ENCODE peak calls at places on chromosomes 12 and 14, in five cellular contexts. One of them, this sample, is unnamed.

GRCh38 chr12:24743891-24744793 is 204.8 kb downstream of the BCAT1 start:
- DNase-seq in endothelial cell: no peak
- DNase-seq in activated CD8-positive, alpha-beta memory T cell treated with anti-CD3 and anti-CD28 coated beads for 4 hours: no peak
- DNase-seq in AG09319: no peak
- DNase-seq in T follicular helper cell: no peak
- DNase-seq in this sample: no peak

GRCh38 chr14:84826349-84826748 is 703.6 kb upstream of the FLRT2 start:
- DNase-seq in endothelial cell: no peak
- DNase-seq in activated CD8-positive, alpha-beta memory T cell treated with anti-CD3 and anti-CD28 coated beads for 4 hours: no peak
- DNase-seq in AG09319: no peak
- DNase-seq in T follicular helper cell: no peak
- DNase-seq in this sample: no peak

GRCh38 chr12:47164730-47165439 is 85.1 kb upstream of the AMIGO2 start:
- DNase-seq in endothelial cell: no peak
- DNase-seq in activated CD8-positive, alpha-beta memory T cell treated with anti-CD3 and anti-CD28 coated beads for 4 hours: no peak
- DNase-seq in AG09319: peak
- DNase-seq in T follicular helper cell: no peak
- DNase-seq in this sample: no peak

GRCh38 chr12:123854918-123855317 is 92.8 kb downstream of the DNAH10 start:
- DNase-seq in endothelial cell: no peak
- DNase-seq in activated CD8-positive, alpha-beta memory T cell treated with anti-CD3 and anti-CD28 coated beads for 4 hours: no peak
- DNase-seq in AG09319: no peak
- DNase-seq in T follicular helper cell: no peak
- DNase-seq in this sample: no peak

GRCh38 chr12:111766608-111767361 is at the start of gene ALDH2:
- DNase-seq in endothelial cell: peak
- DNase-seq in activated CD8-positive, alpha-beta memory T cell treated with anti-CD3 and anti-CD28 coated beads for 4 hours: no peak
- DNase-seq in AG09319: no peak
- DNase-seq in T follicular helper cell: peak
- DNase-seq in this sample: no peak

GRCh38 chr14:92619671-92620437 is 106.3 kb downstream of the RIN3 start:
- DNase-seq in endothelial cell: no peak
- DNase-seq in activated CD8-positive, alpha-beta memory T cell treated with anti-CD3 and anti-CD28 coated beads for 4 hours: no peak
- DNase-seq in AG09319: peak
- DNase-seq in T follicular helper cell: no peak
- DNase-seq in this sample: no peak

GRCh38 chr12:67477682-67478265 is 170.8 kb upstream of the DYRK2 start:
- DNase-seq in endothelial cell: no peak
- DNase-seq in activated CD8-positive, alpha-beta memory T cell treated with anti-CD3 and anti-CD28 coated beads for 4 hours: no peak
- DNase-seq in AG09319: no peak
- DNase-seq in T follicular helper cell: no peak
- DNase-seq in this sample: no peak

GRCh38 chr14:106848330-106849121 is 1322.1 kb downstream of the TMEM121 start:
- DNase-seq in endothelial cell: no peak
- DNase-seq in activated CD8-positive, alpha-beta memory T cell treated with anti-CD3 and anti-CD28 coated beads for 4 hours: no peak
- DNase-seq in AG09319: no peak
- DNase-seq in T follicular helper cell: no peak
- DNase-seq in this sample: no peak

GRCh38 chr14:101839236-101839635 is 77.7 kb downstream of the PPP2R5C start:
- DNase-seq in endothelial cell: no peak
- DNase-seq in activated CD8-positive, alpha-beta memory T cell treated with anti-CD3 and anti-CD28 coated beads for 4 hours: no peak
- DNase-seq in AG09319: no peak
- DNase-seq in T follicular helper cell: peak
- DNase-seq in this sample: peak

GRCh38 chr14:35701531-35701930 is 107.6 kb downstream of the RALGAPA1 start:
- DNase-seq in endothelial cell: no peak
- DNase-seq in activated CD8-positive, alpha-beta memory T cell treated with anti-CD3 and anti-CD28 coated beads for 4 hours: no peak
- DNase-seq in AG09319: no peak
- DNase-seq in T follicular helper cell: no peak
- DNase-seq in this sample: no peak

GRCh38 chr14:59777006-59777579 is 93.5 kb downstream of the RTN1 start:
- DNase-seq in endothelial cell: no peak
- DNase-seq in activated CD8-positive, alpha-beta memory T cell treated with anti-CD3 and anti-CD28 coated beads for 4 hours: no peak
- DNase-seq in AG09319: no peak
- DNase-seq in T follicular helper cell: no peak
- DNase-seq in this sample: no peak

GRCh38 chr12:98156697-98157096 is 358.7 kb upstream of the TMPO start:
- DNase-seq in endothelial cell: no peak
- DNase-seq in activated CD8-positive, alpha-beta memory T cell treated with anti-CD3 and anti-CD28 coated beads for 4 hours: no peak
- DNase-seq in AG09319: no peak
- DNase-seq in T follicular helper cell: no peak
- DNase-seq in this sample: no peak

GRCh38 chr14:89165189-89165809 is 251.7 kb downstream of the FOXN3 start:
- DNase-seq in endothelial cell: peak
- DNase-seq in activated CD8-positive, alpha-beta memory T cell treated with anti-CD3 and anti-CD28 coated beads for 4 hours: no peak
- DNase-seq in AG09319: no peak
- DNase-seq in T follicular helper cell: no peak
- DNase-seq in this sample: no peak

GRCh38 chr12:81627336-81628189 is 131.6 kb downstream of the PPFIA2 start:
- DNase-seq in endothelial cell: peak
- DNase-seq in activated CD8-positive, alpha-beta memory T cell treated with anti-CD3 and anti-CD28 coated beads for 4 hours: no peak
- DNase-seq in AG09319: no peak
- DNase-seq in T follicular helper cell: no peak
- DNase-seq in this sample: no peak

GRCh38 chr14:93133476-93133875 is 17.8 kb upstream of the ITPK1 start:
- DNase-seq in endothelial cell: no peak
- DNase-seq in activated CD8-positive, alpha-beta memory T cell treated with anti-CD3 and anti-CD28 coated beads for 4 hours: no peak
- DNase-seq in AG09319: peak
- DNase-seq in T follicular helper cell: no peak
- DNase-seq in this sample: no peak

GRCh38 chr12:103956515-103957027 is 9.1 kb upstream of the TDG start:
- DNase-seq in endothelial cell: no peak
- DNase-seq in activated CD8-positive, alpha-beta memory T cell treated with anti-CD3 and anti-CD28 coated beads for 4 hours: no peak
- DNase-seq in AG09319: no peak
- DNase-seq in T follicular helper cell: no peak
- DNase-seq in this sample: no peak

GRCh38 chr14:69980457-69981414 is 101.5 kb downstream of the SMOC1 start:
- DNase-seq in endothelial cell: no peak
- DNase-seq in activated CD8-positive, alpha-beta memory T cell treated with anti-CD3 and anti-CD28 coated beads for 4 hours: no peak
- DNase-seq in AG09319: no peak
- DNase-seq in T follicular helper cell: no peak
- DNase-seq in this sample: no peak

GRCh38 chr14:66746316-66747006 is 238.5 kb downstream of the GPHN start:
- DNase-seq in endothelial cell: peak
- DNase-seq in activated CD8-positive, alpha-beta memory T cell treated with anti-CD3 and anti-CD28 coated beads for 4 hours: no peak
- DNase-seq in AG09319: peak
- DNase-seq in T follicular helper cell: no peak
- DNase-seq in this sample: no peak

GRCh38 chr12:127629066-127629820 is 637.7 kb upstream of the TMEM132C start:
- DNase-seq in endothelial cell: no peak
- DNase-seq in activated CD8-positive, alpha-beta memory T cell treated with anti-CD3 and anti-CD28 coated beads for 4 hours: no peak
- DNase-seq in AG09319: no peak
- DNase-seq in T follicular helper cell: no peak
- DNase-seq in this sample: no peak

GRCh38 chr14:104120281-104120741 is 18.1 kb upstream of the KIF26A start:
- DNase-seq in endothelial cell: no peak
- DNase-seq in activated CD8-positive, alpha-beta memory T cell treated with anti-CD3 and anti-CD28 coated beads for 4 hours: no peak
- DNase-seq in AG09319: no peak
- DNase-seq in T follicular helper cell: no peak
- DNase-seq in this sample: no peak

GRCh38 chr14:76768201-76768656 is 7.0 kb downstream of the VASH1 start:
- DNase-seq in endothelial cell: peak
- DNase-seq in activated CD8-positive, alpha-beta memory T cell treated with anti-CD3 and anti-CD28 coated beads for 4 hours: peak
- DNase-seq in AG09319: no peak
- DNase-seq in T follicular helper cell: peak
- DNase-seq in this sample: peak

GRCh38 chr14:56057071-56057865 is 60.9 kb upstream of the PELI2 start:
- DNase-seq in endothelial cell: no peak
- DNase-seq in activated CD8-positive, alpha-beta memory T cell treated with anti-CD3 and anti-CD28 coated beads for 4 hours: no peak
- DNase-seq in AG09319: no peak
- DNase-seq in T follicular helper cell: no peak
- DNase-seq in this sample: no peak

GRCh38 chr14:22388669-22389625 is 200.1 kb downstream of the DAD1 start:
- DNase-seq in endothelial cell: no peak
- DNase-seq in activated CD8-positive, alpha-beta memory T cell treated with anti-CD3 and anti-CD28 coated beads for 4 hours: no peak
- DNase-seq in AG09319: no peak
- DNase-seq in T follicular helper cell: no peak
- DNase-seq in this sample: no peak

GRCh38 chr12:15698377-15698867 is 90.8 kb downstream of the EPS8 start:
- DNase-seq in endothelial cell: no peak
- DNase-seq in activated CD8-positive, alpha-beta memory T cell treated with anti-CD3 and anti-CD28 coated beads for 4 hours: no peak
- DNase-seq in AG09319: no peak
- DNase-seq in T follicular helper cell: no peak
- DNase-seq in this sample: no peak

GRCh38 chr14:96297000-96297399 is 41.0 kb downstream of the BDKRB1 start:
- DNase-seq in endothelial cell: no peak
- DNase-seq in activated CD8-positive, alpha-beta memory T cell treated with anti-CD3 and anti-CD28 coated beads for 4 hours: no peak
- DNase-seq in AG09319: no peak
- DNase-seq in T follicular helper cell: no peak
- DNase-seq in this sample: no peak

GRCh38 chr14:67727361-67727760 is 25.7 kb downstream of the RDH12 start:
- DNase-seq in endothelial cell: no peak
- DNase-seq in activated CD8-positive, alpha-beta memory T cell treated with anti-CD3 and anti-CD28 coated beads for 4 hours: no peak
- DNase-seq in AG09319: no peak
- DNase-seq in T follicular helper cell: no peak
- DNase-seq in this sample: no peak

GRCh38 chr14:24147761-24148428 is 597 bp downstream of the RNF31 start:
- DNase-seq in endothelial cell: no peak
- DNase-seq in activated CD8-positive, alpha-beta memory T cell treated with anti-CD3 and anti-CD28 coated beads for 4 hours: no peak
- DNase-seq in AG09319: no peak
- DNase-seq in T follicular helper cell: no peak
- DNase-seq in this sample: no peak

This sample was measured in T-helper 2 cell.